ENCODE peak calls at places on chromosomes 4 and X, in nine cellular contexts. A, X, N, V, R, D, H, J and L are unnamed samples.

GRCh38 chr4:38728651-38729141 is 54.1 kb downstream of the TLR10 start:
- DNase-seq in A (no peak), X (peak), N (no peak), V (no peak), R (no peak), D (peak), H (peak), J (peak), L (no peak)

GRCh38 chr4:5797866-5798265 is 86.9 kb downstream of the EVC start:
- DNase-seq in A (no peak), X (no peak), N (no peak), V (no peak), R (no peak), D (no peak), H (no peak), J (peak), L (no peak)

GRCh38 chr4:14000091-14000814 is 372.7 kb upstream of the BOD1L1 start:
- DNase-seq in A (no peak), X (peak), N (no peak), V (peak), R (no peak), D (no peak), H (peak), J (no peak), L (no peak)

GRCh38 chr4:38344929-38345328 is 319.1 kb upstream of the KLF3 start:
- DNase-seq in A (no peak), X (no peak), N (no peak), V (no peak), R (no peak), D (no peak), H (no peak), J (no peak), L (no peak)

GRCh38 chr4:82017680-82018079 is 356.1 kb downstream of the HNRNPD start:
- DNase-seq in A (no peak), X (peak), N (peak), V (peak), R (peak), D (peak), H (peak), J (no peak), L (peak)

GRCh38 chr4:7068279-7068842 is 497 bp upstream of the GRPEL1 start:
- DNase-seq in A (no peak), X (no peak), N (no peak), V (no peak), R (no peak), D (no peak), H (no peak), J (no peak), L (no peak)

GRCh38 chr4:47213539-47213938 is 182.2 kb downstream of the GABRB1 start:
- DNase-seq in A (no peak), X (no peak), N (no peak), V (peak), R (no peak), D (no peak), H (no peak), J (no peak), L (no peak)

GRCh38 chrX:35040871-35041270 is 98.3 kb downstream of the FAM47B start:
- DNase-seq in A (no peak), X (no peak), N (no peak), V (peak), R (no peak), D (no peak), H (peak), J (no peak), L (no peak)

GRCh38 chr4:24774452-24774851 is 20.9 kb upstream of the SOD3 start:
- DNase-seq in A (no peak), X (peak), N (no peak), V (peak), R (no peak), D (no peak), H (peak), J (no peak), L (no peak)

GRCh38 chrX:136030357-136031225 is 45.4 kb downstream of the SLC9A6 start:
- DNase-seq in A (no peak), X (no peak), N (no peak), V (peak), R (peak), D (no peak), H (no peak), J (no peak), L (no peak)

GRCh38 chrX:140034916-140035315 is 69.6 kb upstream of the CXorf66 start:
- DNase-seq in A (no peak), X (no peak), N (peak), V (no peak), R (peak), D (peak), H (peak), J (no peak), L (no peak)

GRCh38 chr4:126955292-126956191 is 677.2 kb upstream of the INTU start:
- DNase-seq in A (no peak), X (no peak), N (no peak), V (no peak), R (no peak), D (no peak), H (no peak), J (no peak), L (no peak)

GRCh38 chrX:130895299-130895698 is 7.7 kb downstream of the ENOX2 start:
- DNase-seq in A (no peak), X (no peak), N (no peak), V (peak), R (no peak), D (no peak), H (no peak), J (no peak), L (no peak)

GRCh38 chrX:103253608-103254007 is 1.3 kb downstream of the TCEAL8 start:
- DNase-seq in A (no peak), X (no peak), N (no peak), V (no peak), R (no peak), D (no peak), H (no peak), J (no peak), L (no peak)

GRCh38 chrX:102535958-102536357 is 19.4 kb upstream of the TMSB15A start:
- DNase-seq in A (no peak), X (no peak), N (no peak), V (no peak), R (no peak), D (no peak), H (no peak), J (no peak), L (no peak)

GRCh38 chr4:85398276-85398675 is 76.7 kb upstream of the ARHGAP24 start:
- DNase-seq in A (no peak), X (no peak), N (no peak), V (no peak), R (no peak), D (no peak), H (no peak), J (no peak), L (no peak)

GRCh38 chr4:174789666-174790065 is 39.4 kb downstream of the GLRA3 start:
- DNase-seq in A (no peak), X (no peak), N (no peak), V (no peak), R (no peak), D (no peak), H (no peak), J (no peak), L (no peak)

GRCh38 chrX:2498781-2499302 is 1.9 kb downstream of the DHRSX start:
- DNase-seq in A (no peak), X (no peak), N (no peak), V (peak), R (no peak), D (peak), H (peak), J (peak), L (no peak)

GRCh38 chr4:128323401-128323800 is 35.8 kb upstream of the PGRMC2 start:
- DNase-seq in A (no peak), X (peak), N (no peak), V (no peak), R (no peak), D (no peak), H (peak), J (no peak), L (no peak)

GRCh38 chr4:114613579-114613978 is 15.0 kb downstream of the UGT8 start:
- DNase-seq in A (no peak), X (no peak), N (no peak), V (no peak), R (no peak), D (no peak), H (no peak), J (no peak), L (no peak)

GRCh38 chrX:53940180-53940579 is 104.1 kb downstream of the PHF8 start:
- DNase-seq in A (no peak), X (no peak), N (no peak), V (no peak), R (no peak), D (no peak), H (no peak), J (no peak), L (no peak)

GRCh38 chr4:149765630-149766029 is 50.0 kb downstream of the IQCM start:
- DNase-seq in A (no peak), X (peak), N (no peak), V (peak), R (no peak), D (peak), H (peak), J (no peak), L (no peak)

GRCh38 chr4:138961687-138962086 is 53.9 kb upstream of the NOCT start:
- DNase-seq in A (no peak), X (no peak), N (no peak), V (no peak), R (no peak), D (no peak), H (peak), J (no peak), L (no peak)

GRCh38 chrX:11470231-11470630 is 177.0 kb downstream of the AMELX start:
- DNase-seq in A (no peak), X (peak), N (no peak), V (peak), R (no peak), D (no peak), H (peak), J (peak), L (no peak)

GRCh38 chr4:1008840-1009646 is 2.4 kb upstream of the FGFRL1 start:
- DNase-seq in A (peak), X (peak), N (no peak), V (no peak), R (no peak), D (peak), H (peak), J (no peak), L (peak)

GRCh38 chr4:14856076-14856926 is 146.0 kb upstream of the CPEB2 start:
- DNase-seq in A (no peak), X (peak), N (peak), V (peak), R (no peak), D (peak), H (peak), J (peak), L (peak)

GRCh38 chr4:182212211-182212761 is 30.9 kb upstream of the TENM3 start:
- DNase-seq in A (no peak), X (peak), N (no peak), V (peak), R (no peak), D (no peak), H (peak), J (peak), L (no peak)

GRCh38 chrX:49233176-49233575 is at the start of gene CACNA1F:
- DNase-seq in A (no peak), X (no peak), N (no peak), V (no peak), R (no peak), D (no peak), H (no peak), J (no peak), L (no peak)

GRCh38 chrX:18410038-18410437 is 15.4 kb upstream of the CDKL5 start:
- DNase-seq in A (no peak), X (no peak), N (no peak), V (peak), R (no peak), D (peak), H (peak), J (peak), L (peak)

GRCh38 chr4:8113611-8114343 is 44.8 kb downstream of the ABLIM2 start:
- DNase-seq in A (no peak), X (no peak), N (no peak), V (no peak), R (no peak), D (no peak), H (no peak), J (no peak), L (no peak)

GRCh38 chrX:131729295-131729694 is 185.4 kb downstream of the OR13H1 start:
- DNase-seq in A (peak), X (peak), N (peak), V (peak), R (peak), D (no peak), H (no peak), J (peak), L (peak)

GRCh38 chr4:154707877-154708276 is 35.9 kb upstream of the LRAT start:
- DNase-seq in A (no peak), X (peak), N (no peak), V (no peak), R (no peak), D (no peak), H (peak), J (no peak), L (no peak)

GRCh38 chr4:38371391-38371851 is 292.6 kb upstream of the KLF3 start:
- DNase-seq in A (no peak), X (peak), N (no peak), V (peak), R (no peak), D (no peak), H (no peak), J (no peak), L (no peak)

GRCh38 chrX:97563531-97564133 is 679.9 kb downstream of the RPA4 start:
- DNase-seq in A (peak), X (peak), N (peak), V (peak), R (peak), D (peak), H (peak), J (peak), L (peak)

GRCh38 chrX:11740794-11741193 is 17.2 kb upstream of the MSL3 start:
- DNase-seq in A (no peak), X (no peak), N (no peak), V (no peak), R (no peak), D (no peak), H (no peak), J (no peak), L (peak)

GRCh38 chr4:6217716-6218381 is 17.5 kb upstream of the JAKMIP1 start:
- DNase-seq in A (no peak), X (no peak), N (no peak), V (no peak), R (peak), D (no peak), H (no peak), J (no peak), L (peak)

DNA sequence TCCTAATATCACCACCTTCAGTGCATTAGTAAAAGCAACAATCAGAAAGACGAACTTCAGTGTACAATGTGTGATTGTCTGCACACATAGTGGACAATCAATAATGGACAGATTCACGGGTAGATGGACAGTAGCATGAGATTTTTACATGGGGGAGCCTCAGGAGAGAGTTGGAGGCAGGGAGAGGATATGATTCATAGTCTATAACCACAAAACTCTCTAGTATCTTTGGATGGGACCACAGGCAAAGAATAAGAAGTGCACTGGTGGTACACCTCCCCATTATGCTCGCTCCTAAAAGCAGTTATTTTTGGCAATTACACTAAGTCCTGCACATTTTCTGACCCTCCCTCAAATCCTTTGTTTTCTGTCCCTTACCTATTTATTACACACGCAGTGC is 624.4 kb upstream of the ACTRT1 start:
- DNase-seq in A (no peak), X (no peak), N (no peak), V (no peak), R (no peak), D (peak), H (no peak), J (no peak), L (no peak)
- TF ChIP-seq CTCF in A (no peak), X (no peak), N (no peak), V (no peak), R (no peak), D (no peak), H (no peak), J (no peak), L (no peak)

DNA sequence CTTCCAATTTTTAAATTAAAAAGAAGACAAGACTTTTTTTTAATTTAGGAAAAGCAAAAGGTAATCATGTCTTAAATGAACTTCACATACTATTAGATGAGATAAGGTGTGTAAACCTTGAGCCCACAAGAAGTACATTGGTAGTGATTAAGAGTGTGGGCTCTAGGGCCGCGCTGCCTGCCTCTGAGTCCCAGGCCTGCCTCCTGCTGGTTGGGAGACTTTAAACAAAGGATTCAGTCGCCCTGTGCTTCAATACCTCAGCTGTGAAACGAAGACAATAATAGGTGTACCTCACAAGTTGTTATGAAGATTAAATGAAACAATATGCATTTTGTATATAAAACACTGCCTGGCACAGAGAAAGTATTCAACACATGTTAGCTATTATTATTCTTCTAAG is 95.9 kb upstream of the MYOZ2 start:
- DNase-seq in A (no peak), X (no peak), N (no peak), V (no peak), R (no peak), D (peak), H (peak), J (no peak), L (no peak)
- TF ChIP-seq CTCF in A (no peak), X (peak), N (no peak), V (peak), R (no peak), D (no peak), H (peak), J (no peak), L (no peak)

GRCh38 chrX:27671234-27671633 is 81.1 kb downstream of the DCAF8L2 start:
- DNase-seq in A (no peak), X (no peak), N (no peak), V (no peak), R (no peak), D (no peak), H (no peak), J (no peak), L (no peak)
- TF ChIP-seq CTCF in A (no peak), X (no peak), N (no peak), V (no peak), R (no peak), D (no peak), H (no peak), J (no peak), L (no peak)

GRCh38 chr4:180031330-180031729 is 2211.9 kb upstream of the TENM3 start:
- DNase-seq in A (no peak), X (no peak), N (no peak), V (no peak), R (no peak), D (no peak), H (peak), J (no peak), L (no peak)

DNA sequence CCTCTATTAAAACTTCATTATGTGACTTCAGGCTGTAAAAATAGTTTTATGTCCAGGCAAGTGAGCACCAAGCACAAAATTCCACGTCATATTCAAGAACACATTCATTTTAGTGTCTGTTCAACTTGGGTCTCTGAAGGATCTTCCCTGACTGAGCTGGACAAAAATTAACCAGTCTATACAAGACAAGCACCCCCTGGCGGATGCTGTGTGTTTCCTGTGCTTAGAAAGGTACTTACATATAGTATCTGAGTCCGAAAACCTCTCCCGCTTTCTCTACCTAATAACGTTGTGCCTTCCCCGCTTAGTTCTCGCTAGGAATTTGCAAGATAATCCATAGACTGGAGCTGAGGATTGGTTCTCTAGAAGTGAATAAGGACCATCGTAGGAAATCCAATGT is 2214.5 kb upstream of the TENM3 start:
- DNase-seq in A (no peak), X (peak), N (no peak), V (peak), R (peak), D (peak), H (peak), J (peak), L (peak)
- TF ChIP-seq CTCF in A (no peak), X (peak), N (peak), V (peak), R (peak), D (no peak), H (peak), J (no peak), L (peak)

DNA sequence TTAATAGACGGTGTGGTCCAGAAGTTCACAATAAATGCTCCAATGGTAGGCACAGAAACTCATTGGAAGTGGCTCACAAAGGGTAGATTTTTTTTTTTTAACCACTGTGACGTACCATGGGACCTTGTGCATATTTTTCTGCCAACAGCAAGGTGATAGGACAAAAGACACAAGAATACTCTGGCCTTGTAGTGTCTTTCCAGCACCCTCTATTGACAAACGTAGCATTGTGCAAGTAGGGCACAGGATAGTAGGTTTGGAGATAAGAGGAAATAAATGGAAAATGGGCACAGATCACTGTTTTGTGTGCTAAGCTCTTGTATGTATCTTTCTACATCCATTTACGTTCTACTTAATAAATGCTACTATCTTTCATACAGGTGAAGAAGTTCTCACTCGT is 2054.9 kb downstream of the PCDH7 start:
- DNase-seq in A (no peak), X (no peak), N (no peak), V (no peak), R (no peak), D (peak), H (peak), J (no peak), L (no peak)
- TF ChIP-seq CTCF in A (no peak), X (no peak), N (no peak), V (no peak), R (peak), D (peak), H (peak), J (peak), L (no peak)